ENCODE peak calls at places on chromosomes 13 and 19, in four cellular contexts. U is CD8-positive, alpha-beta T cell; G is Peyer's patch; O is tibial nerve. Y is an unnamed sample.

GRCh38 chr19:29421186-29421525 is 104.6 kb upstream of the VSTM2B start:
- DNase-seq in O (no peak), U (no peak), G (no peak), Y (no peak)

GRCh38 chr13:27283906-27284523 is 13.4 kb downstream of the RASL11A start:
- DNase-seq in U (no peak), G (no peak), O (no peak), Y (no peak)

GRCh38 chr13:101449971-101450748 is 2.3 kb upstream of the ITGBL1 start:
- DNase-seq in U (no peak), O (no peak), G (no peak), Y (peak; percentile 69)

GRCh38 chr19:33558846-33559245 is 37.3 kb upstream of the PEPD start:
- DNase-seq in O (peak; percentile 6), G (no peak), U (no peak), Y (no peak)

GRCh38 chr13:30338331-30338851 is 31.0 kb upstream of the KATNAL1 start:
- DNase-seq in U (no peak), G (no peak), O (no peak), Y (no peak)

GRCh38 chr19:1470864-1471513 is 8.0 kb downstream of the C19orf25 start:
- DNase-seq in G (no peak), O (no peak), U (no peak), Y (no peak)

GRCh38 chr19:49676136-49676689 is 858 bp upstream of the PRMT1 start:
- DNase-seq in U (no peak), O (peak; percentile 78), G (peak; percentile 81), Y (peak; percentile 81)

GRCh38 chr19:6241680-6242079 is 38.1 kb downstream of the MLLT1 start:
- DNase-seq in G (no peak), O (peak; percentile 36), U (no peak), Y (no peak)

GRCh38 chr13:99013951-99014350 is 36.1 kb upstream of the DOCK9 start:
- DNase-seq in O (no peak), G (no peak), U (no peak), Y (no peak)

GRCh38 chr13:99086149-99086868 is 108.4 kb upstream of the DOCK9 start:
- DNase-seq in O (peak; percentile 27), U (peak; percentile 76), G (peak; percentile 49), Y (no peak)

GRCh38 chr13:99626461-99627082 is 125.3 kb downstream of the TM9SF2 start:
- DNase-seq in U (no peak), G (no peak), O (peak; percentile 12), Y (peak; percentile 44)

GRCh38 chr19:49363265-49364082 is at the start of gene DKKL1:
- DNase-seq in G (peak; percentile 97), U (peak; percentile 49), O (peak; percentile 100), Y (peak; percentile 68)

GRCh38 chr19:38321646-38322323 is 2.1 kb downstream of the KCNK6 start:
- DNase-seq in O (no peak), U (no peak), G (no peak), Y (peak; percentile 58)

DNA sequence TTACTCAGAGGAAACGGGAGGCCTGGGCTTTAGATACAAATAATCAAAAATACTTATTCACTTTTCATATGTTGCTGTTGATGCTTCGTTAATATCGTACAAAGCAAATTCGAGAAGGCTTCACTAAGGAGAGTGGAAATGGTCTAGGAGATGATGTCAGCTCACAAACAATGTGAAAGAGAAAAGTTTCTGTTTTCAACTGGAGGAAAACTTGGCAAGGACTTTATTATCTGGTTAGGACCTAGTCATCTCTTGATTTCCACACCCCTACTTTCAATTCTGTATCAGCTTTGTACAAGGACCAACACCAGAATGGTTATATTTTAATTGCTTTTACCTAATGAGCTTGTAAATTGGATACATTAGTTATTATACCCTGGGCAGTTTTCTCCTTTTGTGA is 88.0 kb downstream of the SLC10A2 start:
- DNase-seq in G (no peak), U (no peak), O (no peak), Y (no peak)
- H3K4me3 ChIP-seq in G (no peak overlapping the region), U (no peak overlapping the region), O (peak overlapping the region; percentile 15), Y (no peak overlapping the region)

DNA sequence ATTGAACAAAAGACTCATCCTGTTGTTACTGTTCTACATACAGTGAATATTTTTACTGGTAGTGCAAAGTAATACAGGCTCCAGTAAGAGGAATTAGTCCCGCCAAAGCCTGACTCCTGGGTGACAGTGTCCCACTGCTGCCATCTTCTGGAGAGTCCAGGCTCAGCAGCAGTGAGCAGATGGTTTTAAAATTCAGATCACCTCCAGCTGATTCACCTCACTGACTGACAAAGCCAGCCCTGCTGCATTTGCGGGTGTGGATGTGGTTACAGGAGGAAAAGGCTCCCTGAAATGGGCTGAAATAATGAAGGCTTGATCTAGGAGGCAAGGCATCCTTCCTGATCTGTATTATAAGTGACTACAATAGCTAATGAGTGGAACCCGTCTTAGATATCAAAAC is 18.3 kb downstream of the PABPC3 start:
- DNase-seq in U (peak; percentile 44), O (peak; percentile 75), G (peak; percentile 28), Y (peak; percentile 37)
- TF ChIP-seq CTCF in U (peak; percentile 62), O (peak; percentile 81), G (peak; percentile 55), Y (peak; percentile 88)

DNA sequence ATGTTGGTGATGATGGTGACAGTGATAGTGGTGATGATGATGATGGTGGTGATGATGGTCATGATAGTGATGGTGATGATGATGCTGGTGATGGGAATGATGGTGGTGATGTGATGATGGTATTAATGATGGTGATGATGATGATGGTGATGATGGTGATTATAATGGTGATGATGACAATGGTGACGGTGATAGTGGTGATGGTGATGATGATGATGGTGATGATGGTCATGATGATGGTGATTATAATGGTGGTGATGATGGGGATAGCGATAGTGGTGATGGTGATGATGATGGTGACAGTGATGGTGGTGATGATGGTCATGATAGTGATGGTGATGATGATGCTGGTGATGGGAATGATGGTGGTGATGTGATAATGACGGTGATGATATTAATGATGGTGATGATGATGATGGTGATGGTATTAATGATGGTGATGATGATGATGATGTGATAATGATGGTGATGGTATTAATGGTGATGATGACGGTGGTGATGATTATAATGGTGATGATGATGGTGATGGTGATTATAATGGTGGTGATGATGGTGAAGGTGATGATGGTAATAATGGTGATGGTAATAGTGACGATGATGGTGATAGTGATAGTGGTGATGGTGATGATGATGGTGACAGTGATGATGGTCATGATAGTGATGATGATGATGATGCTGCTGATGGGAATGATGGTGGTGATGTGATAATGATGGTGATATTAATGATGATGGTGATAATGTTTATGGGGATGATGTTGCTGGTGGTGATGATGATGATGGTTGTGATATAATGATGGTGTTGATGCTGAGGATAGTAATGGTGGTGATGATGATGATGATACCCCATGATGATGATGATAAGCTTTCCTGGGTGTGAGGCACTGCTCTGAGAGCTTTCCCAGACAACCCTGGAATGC is 7.7 kb downstream of the C13orf46 start:
- DNase-seq in G (no peak), U (no peak), O (no peak), Y (no peak)
- H3K4me3 ChIP-seq in G (no peak overlapping the region), U (no peak overlapping the region), O (no peak overlapping the region), Y (no peak overlapping the region)

GRCh38 chr19:12770922-12771321 is 4.4 kb downstream of the HOOK2 start:
- DNase-seq in U (no peak), G (no peak), O (no peak), Y (no peak)

GRCh38 chr19:12777217-12778019 is 2.1 kb upstream of the HOOK2 start:
- DNase-seq in G (peak; percentile 86), U (peak; percentile 80), O (peak; percentile 78), Y (no peak)

GRCh38 chr19:12772323-12772722 is 3.0 kb downstream of the HOOK2 start:
- DNase-seq in G (no peak), O (no peak), U (no peak), Y (no peak)

GRCh38 chr19:12774588-12775555 is at the start of gene HOOK2:
- DNase-seq in O (peak; percentile 19), G (peak; percentile 69), U (peak; percentile 63), Y (no peak)

GRCh38 chr19:12773571-12773970 is 1.8 kb downstream of the HOOK2 start:
- DNase-seq in U (no peak), G (no peak), O (no peak), Y (no peak)
- TF ChIP-seq CTCF in U (no peak), G (no peak), O (no peak), Y (peak; percentile 52)

GRCh38 chr19:310141-310651 is 19.0 kb upstream of the PLPP2 start:
- DNase-seq in G (no peak), O (no peak), U (no peak), Y (no peak)
- H3K4me3 ChIP-seq in G (no peak overlapping the region), O (no peak overlapping the region), U (no peak overlapping the region), Y (no peak overlapping the region)

GRCh38 chr19:3821156-3821555 is 35.0 kb upstream of the MATK start:
- DNase-seq in O (no peak), G (no peak), U (peak; percentile 12), Y (no peak)
- TF ChIP-seq CTCF in O (no peak), G (no peak), U (no peak), Y (no peak)

DNA sequence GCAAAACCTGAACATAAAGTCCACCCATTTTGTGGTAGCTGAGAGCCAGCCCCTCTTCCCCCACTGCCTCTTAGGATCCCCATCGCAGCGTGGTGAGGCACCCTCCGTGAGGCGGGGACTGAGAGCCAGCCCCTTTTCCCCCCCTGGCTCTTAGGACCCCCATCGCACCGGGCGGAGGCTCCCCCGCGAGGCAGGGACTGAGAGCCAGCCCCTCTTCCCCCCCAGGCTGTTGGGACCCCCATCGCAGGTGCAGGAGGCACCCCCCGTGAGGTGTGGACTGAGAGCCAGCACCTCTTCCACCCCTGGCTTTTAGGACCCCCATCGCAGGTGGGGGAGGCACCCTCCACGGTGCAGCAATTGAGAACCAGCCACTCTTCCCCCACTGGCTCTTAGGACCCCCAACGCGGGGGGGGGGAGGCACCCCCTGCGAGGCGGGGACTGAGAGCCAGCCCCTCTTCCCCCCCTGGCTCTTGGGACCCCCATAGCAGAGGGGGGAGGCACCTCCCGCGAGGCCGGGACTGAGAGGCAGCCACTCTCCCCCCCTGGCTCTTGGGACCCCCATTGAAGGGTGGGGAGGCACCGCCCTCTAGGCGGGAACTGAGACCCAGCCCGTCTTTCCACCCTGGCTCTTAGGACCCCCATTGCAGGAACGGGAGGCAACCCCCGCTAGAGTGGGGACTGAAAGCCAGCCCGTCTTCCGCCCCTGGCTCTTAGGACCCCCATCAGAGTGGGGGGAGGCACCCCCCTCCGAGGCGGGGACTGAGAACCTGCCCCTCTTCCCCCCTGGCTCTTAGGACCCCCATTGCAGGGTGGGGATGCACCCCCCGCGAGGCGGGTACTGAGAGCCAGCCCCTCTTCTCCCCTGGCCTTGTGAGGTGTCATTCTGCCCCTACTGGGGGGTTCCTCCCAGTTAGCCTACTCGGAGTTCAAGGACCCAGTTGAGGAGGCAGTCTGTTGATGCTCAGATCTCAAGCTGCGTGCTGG is 366.4 kb upstream of the SPRY2 start:
- DNase-seq in G (no peak), U (no peak), O (no peak), Y (no peak)
- H3K4me3 ChIP-seq in G (no peak overlapping the region), U (no peak overlapping the region), O (no peak overlapping the region), Y (no peak overlapping the region)

DNA sequence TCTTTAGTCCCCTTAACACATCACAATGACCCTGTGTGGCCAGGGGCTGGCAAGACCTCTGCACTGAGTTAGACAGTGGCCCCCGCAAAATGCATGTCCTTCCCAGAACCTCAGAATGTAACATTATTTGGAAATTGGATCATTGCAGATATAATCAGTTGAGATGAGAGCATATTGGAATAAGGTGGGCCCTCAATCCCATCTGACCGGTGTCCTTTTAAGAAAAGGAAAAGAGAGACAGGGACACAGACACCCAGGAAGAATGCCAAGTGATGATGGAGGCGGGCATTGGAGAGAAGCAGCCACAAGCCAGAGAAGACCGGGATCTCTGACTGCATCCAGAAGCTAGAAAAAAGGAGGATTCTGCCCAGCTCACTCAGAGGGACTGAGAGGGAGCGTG is 1.8 kb downstream of the FAM187B start:
- DNase-seq in G (no peak), O (no peak), U (no peak), Y (no peak)
- TF ChIP-seq CTCF in G (no peak), O (no peak), U (no peak), Y (no peak)